ENCODE peak calls at places on chromosomes 6 and 20, in nine cellular contexts. M, Q, F, B, S, I, V, P and H are unnamed samples.

GRCh38 chr20:1824834-1825233 is 70.4 kb upstream of the SIRPA start:
- DNase-seq in M (no peak), Q (no peak), F (no peak), B (no peak), S (no peak), I (no peak), V (no peak), P (no peak), H (no peak)

GRCh38 chr20:44692932-44693476 is 22.2 kb upstream of the CCN5 start:
- DNase-seq in M (no peak), Q (peak; percentile 89), F (no peak), B (peak; percentile 98), S (no peak), I (peak; percentile 50), V (peak; percentile 92), P (peak; percentile 95), H (peak; percentile 95)

GRCh38 chr6:41638801-41639555 is 710 bp downstream of the MDFI start:
- DNase-seq in M (no peak), Q (no peak), F (no peak), B (no peak), S (no peak), I (peak; percentile 33), V (no peak), P (peak; percentile 71), H (no peak)

GRCh38 chr6:22825210-22825609 is 255.8 kb downstream of the HDGFL1 start:
- DNase-seq in M (no peak), Q (no peak), F (no peak), B (no peak), S (no peak), I (no peak), V (no peak), P (no peak), H (no peak)

GRCh38 chr6:71190809-71191208 is 97.8 kb upstream of the OGFRL1 start:
- DNase-seq in M (no peak), Q (no peak), F (no peak), B (peak; percentile 73), S (no peak), I (no peak), V (no peak), P (no peak), H (peak; percentile 34)

GRCh38 chr20:3307078-3307477 is 68.1 kb upstream of the SLC4A11 start:
- DNase-seq in M (no peak), Q (no peak), F (no peak), B (no peak), S (no peak), I (no peak), V (no peak), P (no peak), H (no peak)

GRCh38 chr6:16372029-16372776 is 133.8 kb downstream of the GMPR start:
- DNase-seq in M (no peak), Q (no peak), F (no peak), B (no peak), S (no peak), I (no peak), V (no peak), P (no peak), H (no peak)

GRCh38 chr6:39754493-39755115 is 29.4 kb upstream of the KIF6 start:
- DNase-seq in M (no peak), Q (no peak), F (no peak), B (no peak), S (no peak), I (no peak), V (no peak), P (no peak), H (no peak)

GRCh38 chr6:94683409-94683808 is 893.9 kb upstream of the MANEA start:
- DNase-seq in M (no peak), Q (no peak), F (no peak), B (no peak), S (no peak), I (no peak), V (no peak), P (no peak), H (no peak)

GRCh38 chr6:147868493-147869222 is 360.2 kb downstream of the SAMD5 start:
- DNase-seq in M (no peak), Q (no peak), F (no peak), B (no peak), S (no peak), I (no peak), V (no peak), P (peak; percentile 35), H (no peak)

GRCh38 chr6:31575335-31575901 is at the start of gene TNF:
- DNase-seq in M (no peak), Q (no peak), F (peak; percentile 67), B (no peak), S (peak; percentile 66), I (peak; percentile 53), V (no peak), P (no peak), H (peak; percentile 18)

GRCh38 chr20:41248371-41249024 is 69.0 kb downstream of the ZHX3 start:
- DNase-seq in M (no peak), Q (no peak), F (no peak), B (peak; percentile 46), S (no peak), I (no peak), V (no peak), P (peak; percentile 43), H (no peak)

GRCh38 chr20:41249371-41249770 is 68.2 kb downstream of the ZHX3 start:
- DNase-seq in M (no peak), Q (peak; percentile 59), F (no peak), B (peak; percentile 86), S (no peak), I (no peak), V (no peak), P (peak; percentile 92), H (peak; percentile 82)

GRCh38 chr20:41245086-41245707 is 72.3 kb downstream of the ZHX3 start:
- DNase-seq in M (no peak), Q (no peak), F (no peak), B (peak; percentile 47), S (no peak), I (no peak), V (no peak), P (peak; percentile 36), H (no peak)

GRCh38 chr20:41247523-41248370 is 69.8 kb downstream of the ZHX3 start:
- DNase-seq in M (no peak), Q (no peak), F (no peak), B (no peak), S (no peak), I (no peak), V (no peak), P (peak; percentile 3), H (no peak)

GRCh38 chr20:41249781-41250281 is 67.7 kb downstream of the ZHX3 start:
- DNase-seq in M (no peak), Q (no peak), F (no peak), B (peak; percentile 29), S (no peak), I (no peak), V (no peak), P (peak; percentile 47), H (no peak)
- TF ChIP-seq CTCF in M (no peak), Q (peak; percentile 23), F (no peak), B (peak; percentile 38), S (no peak), I (no peak), V (no peak), P (no peak), H (peak; percentile 61)

GRCh38 chr6:32969685-32970412 is 1.5 kb downstream of the BRD2 start:
- DNase-seq in M (no peak), Q (peak; percentile 77), F (peak; percentile 75), B (peak; percentile 96), S (peak; percentile 71), I (peak; percentile 75), V (peak; percentile 44), P (peak; percentile 96), H (peak; percentile 91)
- TF ChIP-seq CTCF in M (peak; percentile 16), Q (peak; percentile 15), F (no peak), B (peak; percentile 27), S (peak; percentile 52), I (peak; percentile 84), V (no peak), P (peak; percentile 28), H (peak; percentile 66)

GRCh38 chr6:15305496-15305895 is 59.6 kb downstream of the JARID2 start:
- DNase-seq in M (no peak), Q (no peak), F (no peak), B (no peak), S (no peak), I (no peak), V (no peak), P (no peak), H (no peak)

GRCh38 chr6:15304337-15305078 is 58.6 kb downstream of the JARID2 start:
- DNase-seq in M (no peak), Q (no peak), F (no peak), B (no peak), S (no peak), I (no peak), V (no peak), P (no peak), H (no peak)

GRCh38 chr6:15305909-15306308 is 60.0 kb downstream of the JARID2 start:
- DNase-seq in M (no peak), Q (no peak), F (no peak), B (no peak), S (no peak), I (no peak), V (no peak), P (no peak), H (no peak)

GRCh38 chr6:15303162-15303919 is 57.5 kb downstream of the JARID2 start:
- DNase-seq in M (no peak), Q (no peak), F (no peak), B (no peak), S (no peak), I (no peak), V (no peak), P (no peak), H (no peak)

DNA sequence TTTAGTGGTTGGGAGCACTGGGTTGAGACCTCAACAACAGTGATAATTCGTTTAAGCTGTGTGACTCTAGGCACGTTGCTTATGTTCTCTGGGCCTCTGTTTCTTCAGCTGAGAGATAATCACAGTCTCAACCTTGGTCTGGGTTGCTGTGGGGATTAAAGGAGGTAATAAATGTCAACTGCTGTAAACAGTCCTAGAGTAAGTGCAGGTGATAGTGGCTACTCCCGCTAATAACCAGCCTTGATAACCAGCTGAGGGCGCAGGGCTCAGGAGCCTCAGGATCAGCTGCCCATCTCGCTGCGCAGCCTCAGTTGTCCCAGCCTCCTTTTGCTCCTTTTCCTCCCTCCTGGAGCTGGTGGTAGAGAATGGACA is 58.0 kb downstream of the JARID2 start:
- DNase-seq in M (no peak), Q (no peak), F (no peak), B (no peak), S (no peak), I (no peak), V (no peak), P (no peak), H (no peak)
- TF ChIP-seq CTCF in M (no peak), Q (no peak), F (no peak), B (no peak), S (no peak), I (no peak), V (no peak), P (no peak), H (no peak)

DNA sequence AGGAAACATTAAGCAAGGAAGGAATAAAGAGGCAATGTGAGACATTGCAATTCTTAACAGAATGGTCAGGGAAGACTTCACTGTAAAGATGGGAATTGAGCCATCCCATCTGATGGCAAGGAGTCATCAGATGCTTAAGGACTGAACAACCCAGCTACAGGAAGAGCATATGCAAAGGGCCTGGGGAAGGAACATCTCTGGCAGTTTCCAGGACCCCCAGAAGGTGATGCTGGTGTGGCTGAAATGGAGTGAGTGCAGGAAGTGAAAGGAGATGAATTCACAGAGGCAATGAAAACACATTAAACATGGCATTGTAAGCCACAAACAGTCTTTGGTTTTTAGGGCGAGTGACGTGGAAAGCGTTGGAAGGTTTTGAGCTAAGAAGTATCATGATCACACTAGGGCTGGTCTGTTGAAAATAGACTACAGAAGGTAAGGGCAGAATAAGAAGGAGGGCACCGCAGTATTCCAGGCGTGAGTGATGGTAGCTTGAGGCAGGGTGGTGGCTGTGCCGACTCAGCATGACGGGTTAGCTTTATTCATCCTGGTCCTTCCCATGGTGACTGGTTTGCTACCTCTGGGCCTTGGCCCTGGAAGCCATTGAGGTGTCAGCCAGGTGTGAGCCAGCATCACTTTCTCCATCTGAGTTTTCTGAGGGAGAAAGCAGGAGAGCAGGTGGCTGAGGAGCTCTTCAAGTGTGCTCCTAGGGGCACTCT is 6.8 kb downstream of the BTN2A1 start:
- DNase-seq in M (no peak), Q (no peak), F (no peak), B (no peak), S (no peak), I (no peak), V (no peak), P (no peak), H (no peak)
- TF ChIP-seq CTCF in M (no peak), Q (no peak), F (no peak), B (no peak), S (peak; percentile 12), I (no peak), V (no peak), P (no peak), H (no peak)